ENCODE peak calls at places on chromosome 15, in seven cellular contexts. O is mesendoderm; X is right cardiac atrium; V is CD8-positive, alpha-beta T cell; F is psoas muscle; B is PC-9; Y is tibial artery. E is an unnamed sample.

GRCh38 chr15:27057904-27058645 is 87.1 kb downstream of the GABRG3 start:
- DNase-seq in Y (no peak), B (no peak), X (no peak), F (no peak), O (no peak), V (no peak), E (no peak)

GRCh38 chr15:38134252-38134651 is 118.4 kb upstream of the SPRED1 start:
- DNase-seq in Y (peak; percentile 62), X (no peak), O (no peak), V (no peak), F (no peak), B (no peak), E (peak; percentile 52)

GRCh38 chr15:74773731-74774252 is 8.1 kb upstream of the CSK start:
- DNase-seq in Y (no peak), O (peak; percentile 84), B (peak; percentile 23), X (peak; percentile 5), V (no peak), F (no peak), E (no peak)

GRCh38 chr15:89217031-89217430 is 4.3 kb downstream of the RLBP1 start:
- DNase-seq in F (no peak), V (no peak), Y (peak; percentile 34), O (no peak), B (no peak), X (no peak), E (no peak)

GRCh38 chr15:51155906-51156305 is 61.2 kb upstream of the TNFAIP8L3 start:
- DNase-seq in O (no peak), X (no peak), B (no peak), Y (no peak), F (no peak), V (no peak), E (no peak)

GRCh38 chr15:57432141-57432701 is 55.9 kb downstream of the CGNL1 start:
- DNase-seq in O (peak; percentile 89), B (no peak), V (no peak), X (no peak), F (no peak), Y (no peak), E (no peak)

GRCh38 chr15:41926184-41927056 is 32.6 kb upstream of the SPTBN5 start:
- DNase-seq in V (no peak), O (peak; percentile 54), B (no peak), X (no peak), Y (no peak), F (no peak), E (no peak)

GRCh38 chr15:57216288-57216687 is 160.0 kb upstream of the CGNL1 start:
- DNase-seq in Y (no peak), B (no peak), F (no peak), V (no peak), O (no peak), X (no peak), E (no peak)

GRCh38 chr15:48582472-48583235 is 62.9 kb downstream of the FBN1 start:
- DNase-seq in F (no peak), Y (no peak), B (no peak), V (no peak), O (no peak), X (peak; percentile 58), E (no peak)

GRCh38 chr15:99181544-99181943 is 67.8 kb downstream of the TTC23 start:
- DNase-seq in V (no peak), B (no peak), X (peak; percentile 66), F (peak; percentile 88), O (peak; percentile 55), Y (peak; percentile 92), E (no peak)

GRCh38 chr15:78840661-78841060 is 29.4 kb upstream of the ADAMTS7 start:
- DNase-seq in O (peak; percentile 32), V (no peak), F (no peak), X (no peak), B (peak; percentile 12), Y (peak; percentile 76), E (peak; percentile 49)

GRCh38 chr15:85956515-85957275 is 123.0 kb upstream of the AGBL1 start:
- DNase-seq in V (no peak), X (no peak), B (no peak), F (no peak), O (no peak), Y (no peak), E (no peak)

GRCh38 chr15:62391565-62392262 is 226.6 kb upstream of the C2CD4B start:
- DNase-seq in O (peak; percentile 56), F (peak; percentile 86), B (peak; percentile 50), X (peak; percentile 86), V (no peak), Y (peak; percentile 77), E (peak; percentile 53)

GRCh38 chr15:83206387-83206970 is 1.1 kb downstream of the HDGFL3 start:
- DNase-seq in F (no peak), Y (no peak), B (no peak), V (no peak), O (peak; percentile 40), X (no peak), E (no peak)

GRCh38 chr15:67175643-67176071 is 78.8 kb downstream of the AAGAB start:
- DNase-seq in V (no peak), B (no peak), Y (peak; percentile 76), O (peak; percentile 65), X (peak; percentile 63), F (peak; percentile 79), E (peak; percentile 65)

GRCh38 chr15:76625267-76625666 is 279.9 kb downstream of the SCAPER start:
- DNase-seq in V (no peak), O (peak; percentile 23), Y (no peak), X (no peak), B (no peak), F (no peak), E (no peak)

GRCh38 chr15:48547305-48547704 is 98.2 kb downstream of the FBN1 start:
- DNase-seq in F (no peak), B (no peak), X (no peak), O (no peak), V (no peak), Y (no peak), E (no peak)

GRCh38 chr15:60155661-60156060 is 151.6 kb downstream of the FOXB1 start:
- DNase-seq in Y (no peak), F (no peak), V (no peak), B (no peak), O (no peak), X (no peak), E (no peak)

GRCh38 chr15:66132251-66132816 is 121.2 kb downstream of the MEGF11 start:
- DNase-seq in V (no peak), F (no peak), B (no peak), Y (no peak), O (no peak), X (no peak), E (no peak)

GRCh38 chr15:66131200-66131599 is 122.3 kb downstream of the MEGF11 start:
- DNase-seq in Y (no peak), O (no peak), X (no peak), V (no peak), B (no peak), F (no peak), E (no peak)

GRCh38 chr15:66133247-66133646 is 120.3 kb downstream of the MEGF11 start:
- DNase-seq in X (no peak), O (no peak), Y (no peak), F (no peak), B (no peak), V (no peak), E (no peak)

GRCh38 chr15:66130496-66131014 is 123.0 kb downstream of the MEGF11 start:
- DNase-seq in B (no peak), Y (no peak), X (no peak), F (no peak), V (no peak), O (no peak), E (no peak)

DNA sequence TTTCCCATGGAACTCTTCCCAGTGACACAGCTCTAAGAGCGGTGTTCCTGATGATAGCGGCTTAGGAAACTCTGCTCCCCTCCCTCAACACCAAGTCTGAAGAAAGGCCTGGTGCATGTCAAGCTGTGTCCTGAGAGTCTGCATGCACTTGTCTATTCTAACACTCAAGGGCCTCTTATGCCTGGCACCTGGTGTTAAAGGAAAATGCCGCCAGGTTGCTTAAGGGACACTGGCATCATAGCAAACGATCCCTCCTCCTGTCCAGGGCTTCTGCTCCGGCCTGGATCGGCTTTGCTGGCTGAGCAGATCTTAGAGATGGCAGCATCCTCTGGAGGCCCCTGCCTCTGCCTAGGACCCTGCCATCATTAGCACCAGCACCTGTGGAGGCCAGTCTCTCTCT is 121.7 kb downstream of the MEGF11 start:
- DNase-seq in X (no peak), O (no peak), Y (no peak), V (no peak), F (no peak), B (no peak), E (no peak)
- H3K27me3 ChIP-seq in X (no peaks in the 10 kb centered on the region), O (no peaks in the 10 kb centered on the region), Y (peaks cover 44% of the 10 kb centered on the region), V (no peaks in the 10 kb centered on the region), F (no peaks in the 10 kb centered on the region), B (peaks cover 36% of the 10 kb centered on the region), E (peaks cover 4% of the 10 kb centered on the region)

DNA sequence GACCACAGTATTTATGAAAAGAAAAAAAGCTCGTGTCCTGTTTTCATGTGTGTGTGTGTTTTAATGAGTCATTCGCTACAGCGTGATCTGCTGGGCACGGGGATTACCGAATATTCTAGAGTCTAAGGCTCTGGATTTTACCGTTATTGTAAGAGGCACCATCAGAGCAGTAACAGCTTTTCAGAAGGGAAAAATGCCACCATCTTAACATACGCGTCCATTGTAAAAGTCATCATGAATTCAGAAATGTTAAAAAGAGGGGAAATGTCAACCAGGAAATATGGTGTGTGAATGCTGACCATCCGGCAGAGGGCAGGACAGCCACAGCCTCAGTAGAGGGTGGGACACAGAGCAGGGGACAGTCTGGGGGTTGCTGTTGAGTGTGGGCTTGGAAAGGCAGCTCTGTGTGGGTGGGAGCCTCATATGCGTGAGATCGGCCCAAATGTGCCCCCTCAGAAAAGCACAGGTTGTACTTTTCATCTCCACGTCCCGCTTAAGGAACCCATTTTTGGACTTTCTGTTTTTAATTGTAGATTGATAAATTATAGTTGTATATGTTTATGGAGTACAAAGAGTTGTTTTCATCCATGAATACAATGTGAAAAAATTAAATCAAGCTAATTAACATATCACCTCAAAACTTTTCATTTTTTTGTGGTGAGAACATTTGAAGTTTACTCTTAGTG is 69.6 kb downstream of the ASB7 start:
- DNase-seq in O (peak; percentile 49), B (peak; percentile 56), F (no peak), V (no peak), X (peak; percentile 63), Y (peak; percentile 48), E (no peak)
- H3K4me3 ChIP-seq in O (no peak overlapping the region), B (no peak overlapping the region), F (peak overlapping the region; percentile 13), V (no peak overlapping the region), X (no peak overlapping the region), Y (no peak overlapping the region), E (no peak overlapping the region)

GRCh38 chr15:65990298-65990981 is 121.1 kb downstream of the RAB11A start:
- DNase-seq in V (no peak), X (no peak), F (no peak), Y (no peak), O (no peak), B (no peak), E (no peak)
- H3K27me3 ChIP-seq in V (no peaks in the 10 kb centered on the region), X (no peaks in the 10 kb centered on the region), F (no peaks in the 10 kb centered on the region), Y (peaks cover 61% of the 10 kb centered on the region), O (no peaks in the 10 kb centered on the region), B (peaks cover 37% of the 10 kb centered on the region), E (peaks cover 23% of the 10 kb centered on the region)

DNA sequence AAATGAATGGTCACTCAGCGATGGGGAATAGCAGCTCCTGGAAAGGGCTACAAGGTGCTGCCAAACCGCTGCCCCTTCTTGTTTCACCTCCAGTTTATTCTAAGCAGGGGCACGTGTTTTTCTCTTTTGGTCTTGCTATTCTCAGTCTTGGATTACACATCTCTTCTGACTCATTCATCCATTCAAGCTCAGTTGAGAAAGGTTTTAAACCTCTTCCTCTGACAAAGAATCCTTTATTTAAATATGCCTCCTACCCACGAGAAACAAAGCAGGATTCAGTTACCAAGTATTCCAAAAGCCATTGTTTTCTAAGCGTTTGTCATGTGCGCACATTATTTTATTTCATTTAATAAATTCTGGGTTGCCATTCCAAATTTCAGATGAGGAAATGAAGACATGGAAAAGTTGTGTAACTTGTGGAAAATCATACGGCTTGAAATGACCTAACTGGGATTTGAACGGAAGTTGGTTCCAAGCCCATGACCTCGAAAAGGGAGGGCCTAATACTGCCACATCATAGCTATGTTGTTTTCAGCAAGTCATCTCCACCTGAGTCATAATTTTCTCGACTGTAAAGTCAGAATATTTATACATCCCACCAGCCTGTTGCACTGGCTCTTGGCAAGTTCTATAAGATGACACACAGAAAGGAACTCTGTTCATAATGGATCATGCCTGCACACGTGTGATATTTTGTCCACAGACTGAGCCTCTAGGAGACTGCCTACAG is 292.0 kb upstream of the SLCO3A1 start:
- DNase-seq in F (peak; percentile 55), V (no peak), X (no peak), O (no peak), B (peak; percentile 19), Y (no peak), E (no peak)
- H3K4me3 ChIP-seq in F (no peak overlapping the region), V (no peak overlapping the region), X (no peak overlapping the region), O (no peak overlapping the region), B (peak overlapping the region; percentile 25), Y (no peak overlapping the region), E (no peak overlapping the region)

E was measured in lower lobe of right lung.